ENCODE peak calls at places on chromosomes 16 and 17, in nine cellular contexts. D is Peyer's patch; A is upper lobe of right lung; C is CD8-positive, alpha-beta memory T cell; Q is psoas muscle; K is tibial artery; E is effector memory CD4-positive, alpha-beta T cell; G is AG04450; M is RWPE1. U is an unnamed sample.
A peak's percentile ranks its signal among the peaks of the same experiment; 100 is the strongest.

GRCh38 chr16:1495281-1496262 is 2.4 kb downstream of the TELO2 start:
- DNase-seq in C (no peak), E (no peak), A (no peak), M (no peak), Q (peak; percentile 54), K (no peak), D (no peak), G (no peak), U (no peak)

GRCh38 chr17:79220715-79221291 is 146.2 kb downstream of the ENGASE start:
- DNase-seq in C (no peak), M (no peak), G (no peak), D (no peak), E (no peak), A (no peak), Q (no peak), K (no peak), U (no peak)

GRCh38 chr16:25063102-25063501 is 47.9 kb upstream of the ARHGAP17 start:
- DNase-seq in G (no peak), C (no peak), A (no peak), E (no peak), K (no peak), D (no peak), M (no peak), Q (no peak), U (no peak)

GRCh38 chr16:12853972-12854371 is 47.4 kb upstream of the SHISA9 start:
- DNase-seq in A (no peak), G (no peak), Q (no peak), E (no peak), K (no peak), M (no peak), C (no peak), D (no peak), U (no peak)

GRCh38 chr17:31754239-31754945 is 104.7 kb downstream of the COPRS start:
- DNase-seq in Q (no peak), K (no peak), M (peak; percentile 36), A (no peak), C (no peak), E (no peak), D (no peak), G (peak; percentile 86), U (no peak)

GRCh38 chr17:2215616-2216364 is 87.8 kb downstream of the SMG6 start:
- DNase-seq in A (peak; percentile 74), C (peak; percentile 84), Q (peak; percentile 75), D (peak; percentile 88), K (peak; percentile 71), G (peak; percentile 85), E (peak; percentile 53), M (no peak), U (peak; percentile 79)

GRCh38 chr16:83903739-83904138 is 4.8 kb downstream of the MLYCD start:
- DNase-seq in M (no peak), K (no peak), D (no peak), A (no peak), C (no peak), G (no peak), E (no peak), Q (peak; percentile 91), U (no peak)

GRCh38 chr17:17524091-17524490 is 27.9 kb upstream of the RASD1 start:
- DNase-seq in G (no peak), C (no peak), D (no peak), M (no peak), Q (no peak), A (no peak), E (no peak), K (no peak), U (no peak)

GRCh38 chr16:53372942-53373871 is 61.1 kb upstream of the RBL2 start:
- DNase-seq in E (peak; percentile 63), C (peak; percentile 81), K (no peak), D (peak; percentile 43), M (peak; percentile 81), G (no peak), A (peak; percentile 91), Q (no peak), U (no peak)

GRCh38 chr16:53378138-53378537 is 56.1 kb upstream of the RBL2 start:
- DNase-seq in C (no peak), M (peak; percentile 31), A (no peak), Q (no peak), D (no peak), K (no peak), E (no peak), G (no peak), U (no peak)
- H3K27ac ChIP-seq in C (no peak overlapping the region), M (no peak overlapping the region), A (no peak overlapping the region), Q (no peak overlapping the region), D (no peak overlapping the region), K (no peak overlapping the region), E (no peak overlapping the region), G (no peak overlapping the region), U (no peak overlapping the region)

GRCh38 chr16:66131895-66132294 is 234.6 kb upstream of the CDH5 start:
- DNase-seq in C (no peak), M (peak; percentile 34), D (no peak), G (no peak), A (no peak), K (no peak), E (no peak), Q (no peak), U (no peak)

GRCh38 chr16:66131156-66131807 is 235.2 kb upstream of the CDH5 start:
- DNase-seq in D (no peak), K (no peak), G (no peak), A (no peak), M (peak; percentile 80), E (no peak), C (no peak), Q (no peak), U (no peak)

GRCh38 chr16:66128363-66128725 is 238.1 kb upstream of the CDH5 start:
- DNase-seq in Q (no peak), D (no peak), G (no peak), A (no peak), C (no peak), M (no peak), E (no peak), K (no peak), U (no peak)

GRCh38 chr16:66129196-66129595 is 237.3 kb upstream of the CDH5 start:
- DNase-seq in A (no peak), Q (no peak), E (no peak), K (no peak), D (no peak), C (no peak), M (no peak), G (no peak), U (no peak)

DNA sequence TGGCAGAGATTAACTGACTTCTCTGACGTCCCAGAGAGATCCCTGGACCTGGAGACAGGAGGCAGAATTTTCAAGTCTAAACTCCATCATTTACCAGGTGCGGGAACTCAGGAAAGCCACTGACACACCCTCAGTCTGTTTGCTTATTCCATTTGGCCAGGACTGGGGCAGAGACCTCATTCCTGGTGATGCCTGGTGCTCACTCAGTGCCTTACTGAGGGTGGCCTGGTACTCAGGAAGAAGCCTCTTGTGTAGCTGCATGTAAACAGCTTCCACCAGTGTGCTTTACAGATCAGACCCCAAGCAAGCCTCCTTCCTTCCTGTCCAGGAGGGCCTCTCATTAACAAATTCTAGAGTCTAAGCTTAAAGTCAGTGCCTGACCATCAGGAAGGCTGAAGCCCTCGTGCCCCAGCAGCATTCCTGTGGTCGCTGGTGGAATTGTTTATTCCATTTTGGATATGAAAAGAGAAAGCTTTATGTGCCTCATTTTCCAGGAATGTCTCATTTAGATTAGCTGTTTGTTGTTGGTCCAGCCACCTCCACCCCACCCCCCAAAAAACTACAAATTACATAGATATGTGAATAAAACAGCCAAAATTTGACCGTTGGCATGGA is 236.1 kb upstream of the CDH5 start:
- DNase-seq in C (no peak), E (no peak), K (no peak), D (no peak), G (peak; percentile 87), Q (no peak), M (no peak), A (no peak), U (no peak)
- H3K27ac ChIP-seq in C (no peak overlapping the region), E (no peak overlapping the region), K (peak overlapping the region; percentile 43), D (no peak overlapping the region), G (peak overlapping the region; percentile 94), Q (no peak overlapping the region), M (no peak overlapping the region), A (peak overlapping the region; percentile 77), U (no peak overlapping the region)

DNA sequence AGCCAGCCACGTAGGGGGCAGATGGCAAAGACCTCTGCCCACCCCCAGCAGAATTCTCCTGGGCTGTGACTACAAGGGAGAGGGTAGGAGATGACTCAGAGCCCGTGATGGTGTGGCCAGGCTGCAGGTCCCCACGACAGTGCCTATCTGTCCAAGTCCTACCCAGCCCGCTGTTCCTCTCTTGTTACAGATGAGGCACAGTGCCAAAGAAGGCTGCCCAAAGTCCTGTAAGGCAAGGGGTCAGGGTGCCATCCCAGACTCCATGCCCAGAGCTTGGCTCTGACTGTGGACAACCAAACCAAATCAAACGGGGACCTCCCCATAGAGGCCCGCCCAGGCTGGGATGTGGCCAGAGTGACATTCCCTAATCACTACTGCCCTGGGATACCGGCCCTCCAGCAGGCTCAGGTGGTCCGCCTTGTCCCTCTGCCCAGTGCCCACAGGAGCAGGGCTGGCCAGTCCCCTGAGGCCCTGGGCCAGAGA is 12.6 kb upstream of the BCAR1 start:
- DNase-seq in K (peak; percentile 58), D (no peak), G (no peak), M (no peak), E (no peak), C (no peak), A (no peak), Q (peak; percentile 91), U (peak; percentile 77)
- H3K27ac ChIP-seq in K (peak overlapping the region; percentile 95), D (peak overlapping the region; percentile 89), G (peak overlapping the region; percentile 21), M (peak overlapping the region; percentile 91), E (no peak overlapping the region), C (no peak overlapping the region), A (peak overlapping the region; percentile 93), Q (peak overlapping the region; percentile 99), U (peak overlapping the region; percentile 92)

GRCh38 chr17:29113334-29113733 is 66.9 kb downstream of the MYO18A start:
- DNase-seq in M (no peak), G (no peak), C (no peak), Q (peak; percentile 81), A (no peak), K (no peak), D (no peak), E (no peak), U (no peak)

GRCh38 chr17:29110372-29110757 is 67.4 kb downstream of the PIPOX start:
- DNase-seq in Q (no peak), D (no peak), M (no peak), K (no peak), E (no peak), C (no peak), A (no peak), G (no peak), U (no peak)

GRCh38 chr17:29114141-29114540 is 66.1 kb downstream of the MYO18A start:
- DNase-seq in C (no peak), Q (no peak), A (no peak), E (no peak), M (no peak), K (no peak), G (no peak), D (no peak), U (no peak)

GRCh38 chr17:29111816-29112499 is 68.2 kb downstream of the MYO18A start:
- DNase-seq in D (peak; percentile 44), E (peak; percentile 29), C (peak; percentile 71), M (peak; percentile 55), A (peak; percentile 84), Q (peak; percentile 87), K (peak; percentile 43), G (no peak), U (peak; percentile 78)

DNA sequence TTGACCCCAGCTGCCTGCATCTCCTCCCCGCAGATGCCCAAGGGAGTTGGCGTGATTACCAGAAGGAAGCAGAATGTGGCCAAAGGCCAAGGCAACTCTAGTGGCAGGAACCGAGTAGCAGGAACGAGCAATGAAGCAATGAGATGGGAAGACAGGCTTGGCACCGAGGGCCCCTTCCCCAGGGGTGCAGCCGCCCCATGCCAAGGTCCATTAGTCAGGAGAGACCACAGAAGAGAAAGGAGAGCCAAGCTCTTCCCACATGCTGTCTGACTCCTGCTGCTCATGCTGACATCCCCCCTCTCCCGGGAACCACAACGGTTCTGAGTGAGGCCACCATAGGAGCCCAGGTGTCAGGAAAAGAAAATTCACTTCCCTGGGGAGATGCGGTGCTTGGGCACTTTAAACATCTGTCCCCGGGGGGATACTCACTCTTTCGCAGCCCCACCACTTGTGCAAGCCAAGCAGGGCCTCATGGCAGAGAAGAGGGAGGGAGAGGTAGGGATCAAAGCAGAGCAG is 67.4 kb downstream of the MYO18A start:
- DNase-seq in E (no peak), A (no peak), G (no peak), M (no peak), C (no peak), K (peak; percentile 67), D (no peak), Q (peak; percentile 85), U (no peak)
- H3K27ac ChIP-seq in E (no peak overlapping the region), A (no peak overlapping the region), G (no peak overlapping the region), M (peak overlapping the region; percentile 42), C (no peak overlapping the region), K (no peak overlapping the region), D (no peak overlapping the region), Q (peak overlapping the region; percentile 78), U (no peak overlapping the region)